ENCODE peak calls at places on chromosome 13, in six cellular contexts. One of them, this sample, is unnamed.

GRCh38 chr13:37906880-37907279 is 37.3 kb upstream of the TRPC4 start:
- DNase-seq in CD8-positive, alpha-beta memory T cell: no peak
- DNase-seq in PC-3: no peak
- DNase-seq in left ventricle myocardium inferior: no peak
- DNase-seq in GM23248: no peak
- DNase-seq in cardiac muscle cell: no peak
- DNase-seq in this sample: no peak

GRCh38 chr13:39688699-39689405 is 33.4 kb downstream of the COG6 start:
- DNase-seq in CD8-positive, alpha-beta memory T cell: no peak
- DNase-seq in PC-3: no peak
- DNase-seq in left ventricle myocardium inferior: no peak
- DNase-seq in GM23248: peak; percentile 23
- DNase-seq in cardiac muscle cell: peak; percentile 52
- DNase-seq in this sample: no peak

GRCh38 chr13:90618133-90618532 is 729.4 kb upstream of the MIR17HG start:
- DNase-seq in CD8-positive, alpha-beta memory T cell: no peak
- DNase-seq in PC-3: no peak
- DNase-seq in left ventricle myocardium inferior: no peak
- DNase-seq in GM23248: no peak
- DNase-seq in cardiac muscle cell: no peak
- DNase-seq in this sample: no peak

GRCh38 chr13:57632276-57633140 is 964 bp downstream of the PCDH17 start:
- DNase-seq in CD8-positive, alpha-beta memory T cell: peak; percentile 9
- DNase-seq in PC-3: no peak
- DNase-seq in left ventricle myocardium inferior: no peak
- DNase-seq in GM23248: no peak
- DNase-seq in cardiac muscle cell: peak; percentile 12
- DNase-seq in this sample: peak; percentile 19

GRCh38 chr13:20130652-20131051 is 30.2 kb downstream of the GJA3 start:
- DNase-seq in CD8-positive, alpha-beta memory T cell: no peak
- DNase-seq in PC-3: no peak
- DNase-seq in left ventricle myocardium inferior: no peak
- DNase-seq in GM23248: no peak
- DNase-seq in cardiac muscle cell: no peak
- DNase-seq in this sample: no peak

GRCh38 chr13:110471833-110472162 is 89.7 kb downstream of the RAB20 start:
- DNase-seq in CD8-positive, alpha-beta memory T cell: no peak
- DNase-seq in PC-3: no peak
- DNase-seq in left ventricle myocardium inferior: peak; percentile 49
- DNase-seq in GM23248: peak; percentile 9
- DNase-seq in cardiac muscle cell: peak; percentile 18
- DNase-seq in this sample: no peak

GRCh38 chr13:92232880-92233279 is 834.5 kb downstream of the GPC5 start:
- DNase-seq in CD8-positive, alpha-beta memory T cell: no peak
- DNase-seq in PC-3: no peak
- DNase-seq in left ventricle myocardium inferior: no peak
- DNase-seq in GM23248: no peak
- DNase-seq in cardiac muscle cell: no peak
- DNase-seq in this sample: no peak

GRCh38 chr13:62473944-62474237 is 1058.2 kb upstream of the PCDH20 start:
- DNase-seq in CD8-positive, alpha-beta memory T cell: no peak
- DNase-seq in PC-3: no peak
- DNase-seq in left ventricle myocardium inferior: no peak
- DNase-seq in GM23248: no peak
- DNase-seq in cardiac muscle cell: no peak
- DNase-seq in this sample: no peak

GRCh38 chr13:59623516-59623915 is 540.2 kb downstream of the DIAPH3 start:
- DNase-seq in CD8-positive, alpha-beta memory T cell: no peak
- DNase-seq in PC-3: no peak
- DNase-seq in left ventricle myocardium inferior: no peak
- DNase-seq in GM23248: no peak
- DNase-seq in cardiac muscle cell: no peak
- DNase-seq in this sample: no peak

GRCh38 chr13:38166121-38166520 is 183.5 kb upstream of the UFM1 start:
- DNase-seq in CD8-positive, alpha-beta memory T cell: no peak
- DNase-seq in PC-3: no peak
- DNase-seq in left ventricle myocardium inferior: no peak
- DNase-seq in GM23248: peak; percentile 17
- DNase-seq in cardiac muscle cell: peak; percentile 16
- DNase-seq in this sample: no peak

GRCh38 chr13:52128714-52129700 is at the start of gene NEK5:
- DNase-seq in CD8-positive, alpha-beta memory T cell: peak; percentile 54
- DNase-seq in PC-3: peak; percentile 65
- DNase-seq in left ventricle myocardium inferior: peak; percentile 58
- DNase-seq in GM23248: peak; percentile 81
- DNase-seq in cardiac muscle cell: peak; percentile 59
- DNase-seq in this sample: peak; percentile 57

GRCh38 chr13:33543631-33544030 is 258.1 kb upstream of the STARD13 start:
- DNase-seq in CD8-positive, alpha-beta memory T cell: peak; percentile 14
- DNase-seq in PC-3: peak; percentile 8
- DNase-seq in left ventricle myocardium inferior: no peak
- DNase-seq in GM23248: peak; percentile 34
- DNase-seq in cardiac muscle cell: no peak
- DNase-seq in this sample: no peak

GRCh38 chr13:84917252-84917878 is 881.9 kb downstream of the SLITRK6 start:
- DNase-seq in CD8-positive, alpha-beta memory T cell: no peak
- DNase-seq in PC-3: peak; percentile 60
- DNase-seq in left ventricle myocardium inferior: no peak
- DNase-seq in GM23248: peak; percentile 18
- DNase-seq in cardiac muscle cell: peak; percentile 30
- DNase-seq in this sample: no peak

GRCh38 chr13:40993119-40993518 is 26.0 kb downstream of the ELF1 start:
- DNase-seq in CD8-positive, alpha-beta memory T cell: no peak
- DNase-seq in PC-3: no peak
- DNase-seq in left ventricle myocardium inferior: no peak
- DNase-seq in GM23248: no peak
- DNase-seq in cardiac muscle cell: peak; percentile 26
- DNase-seq in this sample: no peak

GRCh38 chr13:63463782-63464610 is 2048.3 kb upstream of the PCDH20 start:
- DNase-seq in CD8-positive, alpha-beta memory T cell: no peak
- DNase-seq in PC-3: no peak
- DNase-seq in left ventricle myocardium inferior: no peak
- DNase-seq in GM23248: no peak
- DNase-seq in cardiac muscle cell: no peak
- DNase-seq in this sample: no peak

GRCh38 chr13:80141114-80141849 is 199.6 kb downstream of the SPRY2 start:
- DNase-seq in CD8-positive, alpha-beta memory T cell: no peak
- DNase-seq in PC-3: no peak
- DNase-seq in left ventricle myocardium inferior: peak; percentile 68
- DNase-seq in GM23248: peak; percentile 75
- DNase-seq in cardiac muscle cell: peak; percentile 96
- DNase-seq in this sample: no peak

GRCh38 chr13:25971077-25971476 is 80.7 kb downstream of the SHISA2 start:
- DNase-seq in CD8-positive, alpha-beta memory T cell: no peak
- DNase-seq in PC-3: no peak
- DNase-seq in left ventricle myocardium inferior: no peak
- DNase-seq in GM23248: no peak
- DNase-seq in cardiac muscle cell: no peak
- DNase-seq in this sample: no peak

GRCh38 chr13:30404207-30404606 is 18.1 kb upstream of the UBE2L5 start:
- DNase-seq in CD8-positive, alpha-beta memory T cell: no peak
- DNase-seq in PC-3: no peak
- DNase-seq in left ventricle myocardium inferior: no peak
- DNase-seq in GM23248: no peak
- DNase-seq in cardiac muscle cell: no peak
- DNase-seq in this sample: no peak

DNA sequence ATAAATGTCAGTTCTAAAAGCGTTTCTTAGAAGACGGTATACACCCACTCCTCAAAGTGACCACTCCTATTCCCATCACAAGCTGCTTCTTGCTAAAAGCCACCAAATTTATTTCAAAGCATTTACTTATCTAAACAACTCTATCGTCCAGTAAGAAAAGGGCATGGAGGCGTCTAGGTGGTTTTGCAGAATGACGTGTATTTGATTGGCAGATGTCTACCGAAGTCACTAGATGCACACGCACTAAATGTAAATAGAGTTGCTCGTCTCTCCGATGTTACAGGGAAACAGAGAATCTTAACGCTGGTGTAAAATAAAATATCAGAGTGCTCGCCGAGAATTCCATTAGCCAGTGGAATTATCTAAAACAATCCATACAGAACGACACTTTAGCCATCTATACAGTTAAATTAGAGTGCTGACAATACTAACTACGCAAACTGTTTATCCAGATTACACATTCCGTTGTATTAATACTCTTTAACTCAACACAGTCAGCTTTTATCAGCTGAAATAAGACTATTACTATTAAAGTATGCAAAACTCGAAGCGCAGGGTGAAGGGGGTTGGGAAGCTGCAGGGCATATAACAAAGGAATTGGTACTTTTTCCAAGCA is 1.9 kb downstream of the KLF12 start:
- DNase-seq in CD8-positive, alpha-beta memory T cell: peak; percentile 66
- DNase-seq in PC-3: peak; percentile 48
- DNase-seq in left ventricle myocardium inferior: no peak
- DNase-seq in GM23248: peak; percentile 25
- DNase-seq in cardiac muscle cell: peak; percentile 20
- DNase-seq in this sample: no peak
- H3K27ac ChIP-seq in CD8-positive, alpha-beta memory T cell: peak overlapping the region; percentile 91
- H3K27ac ChIP-seq in PC-3: no peak overlapping the region
- H3K27ac ChIP-seq in left ventricle myocardium inferior: peak overlapping the region; percentile 99
- H3K27ac ChIP-seq in GM23248: peak overlapping the region; percentile 86
- H3K27ac ChIP-seq in cardiac muscle cell: peak overlapping the region; percentile 84
- H3K27ac ChIP-seq in this sample: peak overlapping the region; percentile 99

DNA sequence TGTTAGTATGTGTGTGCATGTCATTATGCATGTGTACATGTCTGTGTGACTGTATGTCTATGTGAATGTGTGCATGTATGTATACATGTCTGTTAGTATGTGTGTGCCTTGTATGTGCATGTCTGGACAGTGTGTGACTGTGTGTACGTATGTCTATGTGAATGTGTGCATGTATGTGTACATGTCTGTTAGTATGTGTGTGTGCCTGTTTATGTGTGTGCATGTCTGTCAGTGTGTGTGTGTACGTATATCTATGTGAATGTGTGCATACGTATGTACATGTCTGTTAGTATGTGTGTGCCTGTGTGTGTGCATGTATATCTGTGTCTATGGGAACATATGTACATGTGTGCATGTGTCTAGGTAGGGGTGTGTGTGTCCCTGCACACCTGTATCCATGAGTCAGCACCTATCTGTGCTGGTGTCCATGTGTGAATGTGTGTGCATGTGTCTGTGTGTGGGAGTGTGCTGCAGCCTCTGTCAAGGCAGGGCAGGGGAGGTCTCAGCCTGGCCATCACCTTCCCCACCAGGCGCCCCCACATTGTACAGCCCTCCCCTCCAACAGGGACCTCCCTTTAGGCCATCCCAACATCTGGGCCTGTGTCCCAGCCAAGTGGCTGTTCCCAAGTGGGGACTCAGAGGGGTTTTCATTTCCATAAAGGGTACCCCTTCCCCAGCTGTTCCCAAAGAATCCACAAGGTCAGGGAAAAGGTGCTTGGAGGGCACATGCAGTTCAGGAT is 4.4 kb downstream of the GAS6 start:
- DNase-seq in CD8-positive, alpha-beta memory T cell: no peak
- DNase-seq in PC-3: no peak
- DNase-seq in left ventricle myocardium inferior: no peak
- DNase-seq in GM23248: no peak
- DNase-seq in cardiac muscle cell: no peak
- DNase-seq in this sample: no peak
- H3K4me1 ChIP-seq in CD8-positive, alpha-beta memory T cell: peaks cover 20% of the 10 kb centered on the region
- H3K4me1 ChIP-seq in PC-3: peaks cover 11% of the 10 kb centered on the region
- H3K4me1 ChIP-seq in left ventricle myocardium inferior: peaks cover 86% of the 10 kb centered on the region
- H3K4me1 ChIP-seq in GM23248: peaks cover 17% of the 10 kb centered on the region
- H3K4me1 ChIP-seq in cardiac muscle cell: peaks cover 35% of the 10 kb centered on the region
- H3K4me1 ChIP-seq in this sample: peaks cover 60% of the 10 kb centered on the region

DNA sequence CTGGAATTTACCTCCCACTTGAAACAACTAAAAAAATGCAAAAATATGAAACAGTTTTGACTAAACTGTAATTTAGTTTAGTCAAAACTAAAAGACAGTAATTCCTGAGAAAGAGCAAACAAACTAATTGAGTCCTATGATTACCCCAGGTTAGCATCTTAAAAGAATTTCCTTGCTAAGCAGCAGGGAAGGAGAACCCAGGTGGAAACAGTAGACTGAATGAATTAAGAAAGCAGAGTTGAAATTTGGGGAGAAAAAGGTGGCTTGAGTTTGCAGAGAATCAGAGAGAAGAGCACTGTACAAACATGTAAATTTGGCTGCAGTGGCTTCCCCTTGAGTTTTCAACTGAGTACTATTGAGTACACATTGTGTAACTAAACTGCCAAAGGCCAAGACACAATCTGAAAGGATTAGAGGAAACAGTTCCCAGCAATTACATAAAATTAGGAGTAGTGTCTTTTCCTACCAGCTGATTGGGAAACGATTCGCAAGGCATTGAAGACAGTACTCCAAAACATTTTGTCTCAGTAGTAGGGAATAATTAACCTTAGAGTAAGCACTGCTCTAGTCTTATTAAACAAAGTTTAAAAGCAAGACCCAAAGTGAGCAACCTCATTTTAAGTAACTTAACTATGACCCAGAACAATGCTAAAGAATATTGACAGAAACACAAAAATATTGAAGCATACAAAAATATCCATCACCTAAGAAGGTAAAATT is 820.5 kb downstream of the DACH1 start:
- DNase-seq in CD8-positive, alpha-beta memory T cell: no peak
- DNase-seq in PC-3: no peak
- DNase-seq in left ventricle myocardium inferior: no peak
- DNase-seq in GM23248: no peak
- DNase-seq in cardiac muscle cell: no peak
- DNase-seq in this sample: no peak
- H3K27ac ChIP-seq in CD8-positive, alpha-beta memory T cell: no peak overlapping the region
- H3K27ac ChIP-seq in PC-3: no peak overlapping the region
- H3K27ac ChIP-seq in left ventricle myocardium inferior: no peak overlapping the region
- H3K27ac ChIP-seq in GM23248: no peak overlapping the region
- H3K27ac ChIP-seq in cardiac muscle cell: no peak overlapping the region
- H3K27ac ChIP-seq in this sample: no peak overlapping the region

GRCh38 chr13:99278843-99279242 is 20.7 kb upstream of the GPR18 start:
- DNase-seq in CD8-positive, alpha-beta memory T cell: no peak
- DNase-seq in PC-3: no peak
- DNase-seq in left ventricle myocardium inferior: no peak
- DNase-seq in GM23248: no peak
- DNase-seq in cardiac muscle cell: no peak
- DNase-seq in this sample: no peak

GRCh38 chr13:99280166-99280565 is 22.0 kb upstream of the GPR18 start:
- DNase-seq in CD8-positive, alpha-beta memory T cell: no peak
- DNase-seq in PC-3: no peak
- DNase-seq in left ventricle myocardium inferior: no peak
- DNase-seq in GM23248: peak; percentile 78
- DNase-seq in cardiac muscle cell: no peak
- DNase-seq in this sample: no peak

GRCh38 chr13:99276706-99277105 is 18.5 kb upstream of the GPR18 start:
- DNase-seq in CD8-positive, alpha-beta memory T cell: no peak
- DNase-seq in PC-3: no peak
- DNase-seq in left ventricle myocardium inferior: no peak
- DNase-seq in GM23248: no peak
- DNase-seq in cardiac muscle cell: no peak
- DNase-seq in this sample: no peak

GRCh38 chr13:99277629-99278028 is 19.4 kb upstream of the GPR18 start:
- DNase-seq in CD8-positive, alpha-beta memory T cell: no peak
- DNase-seq in PC-3: no peak
- DNase-seq in left ventricle myocardium inferior: no peak
- DNase-seq in GM23248: no peak
- DNase-seq in cardiac muscle cell: no peak
- DNase-seq in this sample: no peak

DNA sequence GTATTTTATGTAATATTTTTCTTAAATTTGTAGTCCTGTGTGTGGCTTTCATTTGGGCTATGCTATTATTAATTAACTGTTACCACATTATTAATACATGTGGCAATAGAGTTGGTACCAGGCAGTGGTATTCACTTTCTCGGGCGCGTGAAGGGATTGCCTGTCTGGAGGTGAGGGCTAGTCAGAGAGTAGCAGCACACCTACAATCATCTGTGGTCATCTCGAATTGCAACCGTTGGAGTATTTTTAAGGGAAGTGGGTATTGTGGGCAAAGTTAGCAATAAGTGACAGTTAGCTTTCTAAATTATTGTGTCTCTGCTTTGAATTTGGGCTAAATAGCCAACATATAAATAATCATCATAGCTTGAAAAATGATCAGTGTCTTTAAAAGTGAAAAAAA is 20.0 kb upstream of the GPR18 start:
- DNase-seq in CD8-positive, alpha-beta memory T cell: no peak
- DNase-seq in PC-3: no peak
- DNase-seq in left ventricle myocardium inferior: no peak
- DNase-seq in GM23248: no peak
- DNase-seq in cardiac muscle cell: no peak
- DNase-seq in this sample: no peak
- H3K4me1 ChIP-seq in CD8-positive, alpha-beta memory T cell: peaks cover 85% of the 10 kb centered on the region
- H3K4me1 ChIP-seq in PC-3: no peaks in the 10 kb centered on the region
- H3K4me1 ChIP-seq in left ventricle myocardium inferior: peaks cover 36% of the 10 kb centered on the region
- H3K4me1 ChIP-seq in GM23248: peaks cover 41% of the 10 kb centered on the region
- H3K4me1 ChIP-seq in cardiac muscle cell: peaks cover 3% of the 10 kb centered on the region
- H3K4me1 ChIP-seq in this sample: peaks cover 10% of the 10 kb centered on the region

This sample was measured in heart left ventricle.